ENCODE peak calls at places on chromosomes 6 and 20, in six cellular contexts. W is H9; H is NCI-H187 treated with DMSO at 0.1 percent for 48 hours; D is uterus; T is endothelial cell; S is activated CD8-positive, alpha-beta memory T cell treated with anti-CD3 and anti-CD28 coated beads for 48 hours. J is an unnamed sample.

GRCh38 chr6:169543704-169544103 is 158.1 kb downstream of the WDR27 start:
- DNase-seq in D (no peak), W (no peak), T (no peak), S (no peak), H (no peak), J (no peak)

GRCh38 chr20:54475334-54476287 is at the start of gene DOK5:
- DNase-seq in H (no peak), T (peak), W (peak), S (no peak), D (peak), J (peak)

GRCh38 chr6:158611600-158612041 is 32.9 kb downstream of the DYNLT1 start:
- DNase-seq in H (no peak), D (no peak), S (no peak), W (peak), T (no peak), J (no peak)

GRCh38 chr20:15069355-15069754 is 731.9 kb upstream of the FLRT3 start:
- DNase-seq in D (no peak), H (no peak), W (peak), S (no peak), T (no peak), J (no peak)

GRCh38 chr6:74369556-74369993 is 673.6 kb downstream of the CD109 start:
- DNase-seq in S (no peak), H (no peak), D (no peak), W (no peak), T (no peak), J (no peak)

GRCh38 chr6:156634048-156634447 is 143.1 kb upstream of the ARID1B start:
- DNase-seq in W (no peak), T (no peak), D (no peak), S (no peak), H (no peak), J (no peak)

GRCh38 chr6:147467891-147468290 is 40.6 kb upstream of the SAMD5 start:
- DNase-seq in D (no peak), S (no peak), H (no peak), T (no peak), W (no peak), J (no peak)

GRCh38 chr6:118509009-118509617 is 39.0 kb upstream of the PLN start:
- DNase-seq in D (no peak), T (no peak), H (no peak), W (no peak), S (no peak), J (peak)

GRCh38 chr6:167341038-167341613 is 16.2 kb downstream of the TTLL2 start:
- DNase-seq in W (no peak), S (no peak), D (no peak), T (no peak), H (peak), J (no peak)

GRCh38 chr20:37598101-37598530 is 70.4 kb upstream of the BLCAP start:
- DNase-seq in D (no peak), S (no peak), W (peak), T (no peak), H (no peak), J (no peak)

GRCh38 chr20:58102744-58103516 is 125.5 kb downstream of the ANKRD60 start:
- DNase-seq in S (peak), D (no peak), W (no peak), T (no peak), H (no peak), J (no peak)

GRCh38 chr6:3946779-3947178 is 97.6 kb downstream of the FAM50B start:
- DNase-seq in H (no peak), T (no peak), D (no peak), S (no peak), W (peak), J (no peak)

GRCh38 chr20:50379991-50380696 is 130.0 kb upstream of the PTPN1 start:
- DNase-seq in W (no peak), T (no peak), S (no peak), D (no peak), H (no peak), J (no peak)

GRCh38 chr6:84135291-84135690 is 92.2 kb downstream of the CEP162 start:
- DNase-seq in H (no peak), W (no peak), D (no peak), S (no peak), T (no peak), J (no peak)

GRCh38 chr6:92243315-92243714 is 1176.0 kb downstream of the EPHA7 start:
- DNase-seq in S (no peak), H (no peak), W (no peak), T (no peak), D (no peak), J (no peak)

GRCh38 chr20:46401478-46401860 is 4.9 kb downstream of the ELMO2 start:
- DNase-seq in H (no peak), T (no peak), S (no peak), D (no peak), W (no peak), J (no peak)

GRCh38 chr6:169490409-169490708 is 211.5 kb downstream of the WDR27 start:
- DNase-seq in S (no peak), D (no peak), H (no peak), T (no peak), W (no peak), J (no peak)

GRCh38 chr6:134421496-134421895 is 103.6 kb upstream of the SGK1 start:
- DNase-seq in S (no peak), D (no peak), T (no peak), H (no peak), W (no peak), J (no peak)

GRCh38 chr6:129104131-129104530 is 221.2 kb downstream of the LAMA2 start:
- DNase-seq in H (no peak), S (no peak), D (no peak), T (no peak), W (no peak), J (no peak)

GRCh38 chr6:147515327-147515726 is 6.8 kb downstream of the SAMD5 start:
- DNase-seq in H (no peak), T (no peak), S (no peak), D (no peak), W (no peak), J (no peak)

GRCh38 chr6:34146801-34147592 is 1.1 kb upstream of the GRM4 start:
- DNase-seq in H (no peak), D (no peak), S (no peak), T (no peak), W (peak), J (no peak)

GRCh38 chr20:13200767-13201500 is 20.1 kb upstream of the ISM1 start:
- DNase-seq in T (no peak), H (peak), S (no peak), D (no peak), W (peak), J (no peak)

GRCh38 chr20:61099786-61100185 is 152.3 kb upstream of the CDH4 start:
- DNase-seq in T (no peak), S (no peak), D (no peak), W (no peak), H (no peak), J (no peak)

J was measured in Calu3.